ENCODE peak calls at places on chromosomes 11 and 22, in five cellular contexts. D is HCT116, O is neuronal stem cell, Q is IMR-90, L is MM.1S. B is an unnamed sample.

GRCh38 chr11:9893474-9893873 is 229.6 kb downstream of the SWAP70 start:
- DNase-seq in D (no peak), O (no peak), Q (peak; percentile 21), L (no peak), B (no peak)

GRCh38 chr11:42025404-42025803 is 566.0 kb upstream of the LRRC4C start:
- DNase-seq in D (no peak), O (no peak), Q (no peak), L (no peak), B (no peak)

GRCh38 chr11:112961751-112962747 is 829 bp downstream of the NCAM1 start:
- DNase-seq in D (no peak), O (peak; percentile 39), Q (no peak), L (no peak), B (peak; percentile 72)

GRCh38 chr11:116582621-116583020 is 190.2 kb downstream of the BUD13 start:
- DNase-seq in D (no peak), O (no peak), Q (no peak), L (no peak), B (no peak)

GRCh38 chr22:46546466-46547178 is 9.2 kb upstream of the CELSR1 start:
- DNase-seq in D (no peak), O (no peak), Q (peak; percentile 23), L (no peak), B (peak; percentile 88)

GRCh38 chr11:22787565-22788162 is 41.9 kb downstream of the SVIP start:
- DNase-seq in D (peak; percentile 22), O (peak; percentile 23), Q (peak; percentile 56), L (peak; percentile 69), B (no peak)

GRCh38 chr11:12678092-12678491 is 3.9 kb downstream of the TEAD1 start:
- DNase-seq in D (no peak), O (no peak), Q (no peak), L (no peak), B (no peak)

GRCh38 chr11:10114593-10115404 is 179.2 kb downstream of the SBF2 start:
- DNase-seq in D (no peak), O (no peak), Q (no peak), L (no peak), B (no peak)

GRCh38 chr11:33690290-33691050 is 10.2 kb downstream of the C11orf91 start:
- DNase-seq in D (peak; percentile 81), O (no peak), Q (peak; percentile 99), L (no peak), B (peak; percentile 87)

GRCh38 chr11:15724611-15725010 is 609.9 kb downstream of the INSC start:
- DNase-seq in D (no peak), O (no peak), Q (peak; percentile 67), L (no peak), B (no peak)

GRCh38 chr11:7677801-7678201 is 4.5 kb upstream of the CYB5R2 start:
- DNase-seq in D (no peak), O (no peak), Q (peak; percentile 5), L (no peak), B (no peak)

GRCh38 chr11:36684840-36685800 is 87.1 kb upstream of the RAG2 start:
- DNase-seq in D (no peak), O (no peak), Q (no peak), L (peak; percentile 60), B (no peak)

GRCh38 chr11:44572431-44572830 is 7.0 kb downstream of the CD82 start:
- DNase-seq in D (no peak), O (no peak), Q (no peak), L (no peak), B (no peak)
- H3K36me3 ChIP-seq in D (no peaks in the 10 kb centered on the region), O (no peaks in the 10 kb centered on the region), Q (no peaks in the 10 kb centered on the region), L (no peaks in the 10 kb centered on the region), B (no peaks in the 10 kb centered on the region)

GRCh38 chr11:104968365-104968855 is at the start of gene CASP4:
- DNase-seq in D (peak; percentile 18), O (no peak), Q (peak; percentile 78), L (peak; percentile 57), B (no peak)
- H3K9ac ChIP-seq in D (peak within 1 kb of the TSS; percentile 67), O (no peak within 1 kb of the TSS), Q (peak within 1 kb of the TSS; percentile 71), L (peak within 1 kb of the TSS; percentile 72), B (peak within 1 kb of the TSS; percentile 68)

GRCh38 chr22:45235101-45235777 is 5.5 kb downstream of the KIAA0930 start:
- DNase-seq in D (no peak), O (no peak), Q (no peak), L (peak; percentile 88), B (no peak)

GRCh38 chr22:45238431-45239377 is 2.0 kb downstream of the KIAA0930 start:
- DNase-seq in D (no peak), O (no peak), Q (no peak), L (no peak), B (no peak)

GRCh38 chr22:45235851-45236342 is 4.8 kb downstream of the KIAA0930 start:
- DNase-seq in D (no peak), O (no peak), Q (no peak), L (peak; percentile 81), B (no peak)

GRCh38 chr22:45239378-45240136 is 1.1 kb downstream of the KIAA0930 start:
- DNase-seq in D (no peak), O (no peak), Q (no peak), L (no peak), B (peak; percentile 60)

GRCh38 chr22:45237065-45237990 is 3.4 kb downstream of the KIAA0930 start:
- DNase-seq in D (no peak), O (no peak), Q (no peak), L (no peak), B (no peak)
- H3K36me3 ChIP-seq in D (no peaks in the 10 kb centered on the region), O (no peaks in the 10 kb centered on the region), Q (peaks cover 6% of the 10 kb centered on the region), L (no peaks in the 10 kb centered on the region), B (no peaks in the 10 kb centered on the region)

GRCh38 chr22:22156716-22157499 is 87.7 kb upstream of the VPREB1 start:
- DNase-seq in D (peak; percentile 74), O (peak; percentile 51), Q (peak; percentile 73), L (peak; percentile 91), B (no peak)
- H3K9ac ChIP-seq in D (no peak overlapping the region), O (no peak overlapping the region), Q (no peak overlapping the region), L (peak overlapping the region; percentile 64), B (no peak overlapping the region)

GRCh38 chr22:33440756-33441155 is 382.6 kb upstream of the SYN3 start:
- DNase-seq in D (no peak), O (no peak), Q (no peak), L (no peak), B (no peak)

GRCh38 chr22:33443688-33444087 is 385.5 kb upstream of the SYN3 start:
- DNase-seq in D (no peak), O (no peak), Q (no peak), L (no peak), B (no peak)

GRCh38 chr22:33438273-33438672 is 380.1 kb upstream of the SYN3 start:
- DNase-seq in D (no peak), O (no peak), Q (peak; percentile 89), L (no peak), B (no peak)
- H3K36me3 ChIP-seq in D (no peaks in the 10 kb centered on the region), O (no peaks in the 10 kb centered on the region), Q (no peaks in the 10 kb centered on the region), L (no peaks in the 10 kb centered on the region), B (no peaks in the 10 kb centered on the region)

DNA sequence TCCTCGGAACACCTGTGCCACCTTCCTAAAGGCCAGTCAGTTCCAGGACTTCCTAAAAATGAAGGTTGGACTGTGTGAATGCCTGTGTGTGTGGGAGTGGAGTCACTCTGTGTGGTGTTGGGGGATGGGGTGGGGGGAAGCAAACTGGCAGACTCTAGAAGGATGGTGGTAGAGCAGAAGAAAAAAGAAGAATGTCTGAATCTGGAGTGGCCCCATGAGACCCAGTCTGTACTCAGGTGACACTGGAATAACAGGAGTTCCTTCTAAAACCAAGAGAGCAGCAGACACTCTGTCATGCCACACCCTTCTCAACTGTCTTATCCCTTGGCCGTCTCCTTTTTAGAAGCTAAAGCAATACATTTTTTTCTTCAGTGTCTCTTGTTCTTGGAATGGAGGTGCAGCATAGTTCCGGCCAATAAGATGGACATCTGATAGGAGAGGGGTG is 82.9 kb downstream of the MAML2 start:
- DNase-seq in D (no peak), O (no peak), Q (no peak), L (no peak), B (no peak)
- H3K9ac ChIP-seq in D (no peak overlapping the region), O (no peak overlapping the region), Q (no peak overlapping the region), L (no peak overlapping the region), B (no peak overlapping the region)

DNA sequence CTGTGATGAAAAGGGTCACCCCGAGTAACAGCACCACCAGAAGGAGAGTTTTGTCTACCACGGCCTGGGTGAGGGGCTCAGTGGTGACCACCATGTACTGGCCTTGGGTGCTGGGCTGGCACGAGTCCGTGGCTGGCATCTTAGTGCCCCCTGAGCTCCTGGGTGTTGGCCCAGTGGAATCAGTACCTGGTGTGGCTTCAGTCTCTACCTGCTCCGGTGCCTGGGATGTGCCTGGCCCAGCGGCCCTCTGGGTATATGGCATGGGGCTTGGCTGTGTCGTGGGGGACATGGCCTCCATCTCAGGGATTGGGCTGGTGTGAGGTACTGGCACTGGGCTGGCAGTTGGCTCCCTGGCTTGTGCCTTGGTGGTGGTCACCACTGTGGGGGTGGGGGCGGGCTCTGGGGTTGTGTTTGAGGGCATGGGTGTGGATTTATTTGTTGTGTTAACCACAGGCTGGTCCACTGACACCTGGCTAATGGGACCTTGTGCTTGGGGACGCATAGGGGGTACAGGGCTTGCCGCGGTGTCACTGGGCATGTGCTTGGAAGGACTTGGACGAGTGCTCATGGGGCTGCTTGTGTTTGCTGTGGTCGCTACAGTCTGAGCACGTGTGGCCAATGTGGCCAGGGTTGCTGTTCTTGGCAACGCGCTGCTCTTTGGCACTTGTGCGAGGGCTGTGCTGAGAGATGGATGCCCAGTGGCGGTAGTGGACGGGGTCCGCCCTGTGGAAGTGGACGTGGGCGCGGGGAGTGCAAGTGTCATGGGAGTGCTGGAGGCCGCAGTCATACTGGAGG is 9.8 kb downstream of the C11orf24 start:
- DNase-seq in D (no peak), O (no peak), Q (no peak), L (no peak), B (no peak)
- H3K36me3 ChIP-seq in D (peaks cover 47% of the 10 kb centered on the region), O (peaks cover 64% of the 10 kb centered on the region), Q (peaks cover 57% of the 10 kb centered on the region), L (no peaks in the 10 kb centered on the region), B (peaks cover 31% of the 10 kb centered on the region)

DNA sequence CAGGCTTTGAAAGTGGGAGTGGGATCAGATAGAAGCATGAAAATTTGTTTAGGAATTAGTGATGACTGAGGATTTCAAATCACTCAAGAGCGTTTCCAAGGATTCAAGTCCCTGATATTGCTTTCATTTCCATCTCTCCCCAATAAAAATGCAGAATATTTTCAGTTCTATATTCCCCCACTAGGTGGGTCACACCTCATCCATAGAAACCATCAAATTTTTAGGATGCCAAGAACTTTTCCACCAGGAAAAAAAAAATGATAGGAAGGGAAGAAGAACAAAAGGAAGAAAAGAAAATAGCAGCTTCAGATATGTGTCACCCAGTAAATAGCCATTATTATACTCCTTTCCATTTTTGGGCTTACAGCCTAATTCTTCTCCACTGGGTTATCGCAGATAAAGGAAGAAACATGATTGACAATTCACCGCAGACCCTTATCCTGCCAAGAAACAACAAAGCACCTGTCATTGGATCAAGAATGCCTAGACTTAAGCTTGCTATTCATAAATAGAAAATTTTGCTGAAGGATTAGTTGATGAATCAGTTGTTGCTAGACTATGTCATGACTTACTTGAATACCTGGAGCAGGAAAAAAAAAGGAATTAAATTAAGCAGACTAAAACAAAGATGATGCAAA is 30.3 kb upstream of the OR10D3 start:
- DNase-seq in D (no peak), O (no peak), Q (no peak), L (no peak), B (no peak)
- H3K9ac ChIP-seq in D (no peak overlapping the region), O (no peak overlapping the region), Q (no peak overlapping the region), L (no peak overlapping the region), B (no peak overlapping the region)

GRCh38 chr11:68169442-68169841 is 43.7 kb downstream of the KMT5B start:
- DNase-seq in D (no peak), O (no peak), Q (no peak), L (no peak), B (no peak)
- H3K36me3 ChIP-seq in D (peaks cover 26% of the 10 kb centered on the region), O (peaks cover 100% of the 10 kb centered on the region), Q (peaks cover 49% of the 10 kb centered on the region), L (peaks cover 3% of the 10 kb centered on the region), B (peaks cover 24% of the 10 kb centered on the region)